ENCODE peak calls at places on chromosome 19, in seven cellular contexts. E is left ventricle myocardium inferior; B is pancreas; K is CD4-positive, CD25-positive, alpha-beta regulatory T cell; T is heart left ventricle; S is thoracic aorta; C is HCT116. G is an unnamed sample. For H3K4me1 and H3K9me3, the result is how much of the 10 kb centered on the place peaks cover.

GRCh38 chr19:5913739-5914357 is at the start of gene CAPS:
- DNase-seq in C (no peak), K (no peak), B (peak), T (no peak), S (no peak), E (peak), G (peak)

GRCh38 chr19:55516878-55517620 is 19.9 kb downstream of the SBK2 start:
- DNase-seq in S (peak), B (peak), T (peak), C (peak), K (peak), E (peak), G (peak)

GRCh38 chr19:40603071-40603718 is 2.0 kb downstream of the LTBP4 start:
- DNase-seq in C (no peak), B (no peak), T (no peak), S (no peak), E (no peak), K (no peak), G (no peak)

GRCh38 chr19:5314012-5314906 is 26.4 kb downstream of the PTPRS start:
- DNase-seq in T (no peak), B (no peak), K (no peak), S (no peak), C (no peak), E (no peak), G (no peak)

GRCh38 chr19:50357178-50358100 is 8.0 kb downstream of the NAPSA start:
- DNase-seq in K (peak), E (peak), S (peak), B (peak), T (peak), C (no peak), G (no peak)

GRCh38 chr19:39998511-39998910 is 1.7 kb downstream of the ZNF546 start:
- DNase-seq in C (no peak), K (no peak), B (no peak), E (no peak), T (no peak), S (no peak), G (no peak)

GRCh38 chr19:30896551-30896950 is 452.7 kb downstream of the TSHZ3 start:
- DNase-seq in B (no peak), C (no peak), T (no peak), K (no peak), E (no peak), S (no peak), G (no peak)

GRCh38 chr19:6233051-6233826 is 46.5 kb downstream of the MLLT1 start:
- DNase-seq in K (no peak), C (no peak), T (peak), B (peak), S (peak), E (peak), G (no peak)

GRCh38 chr19:4338441-4339350 is at the start of gene STAP2:
- DNase-seq in C (no peak), T (no peak), E (no peak), B (peak), S (no peak), K (no peak), G (no peak)

GRCh38 chr19:10981496-10981895 is 20.7 kb downstream of the SMARCA4 start:
- DNase-seq in C (no peak), E (no peak), B (no peak), T (no peak), S (no peak), K (no peak), G (no peak)

GRCh38 chr19:13172335-13173128 is 22.3 kb downstream of the IER2 start:
- DNase-seq in S (peak), E (peak), B (peak), C (no peak), K (peak), T (peak), G (no peak)

GRCh38 chr19:42370667-42371066 is 19.4 kb downstream of the CNFN start:
- DNase-seq in T (no peak), B (no peak), K (no peak), C (no peak), S (no peak), E (no peak), G (no peak)

GRCh38 chr19:46611791-46612190 is 10.7 kb downstream of the CALM3 start:
- DNase-seq in T (no peak), S (no peak), B (no peak), K (no peak), C (no peak), E (peak), G (no peak)

GRCh38 chr19:46648961-46649960 is 11.7 kb downstream of the DACT3 start:
- DNase-seq in S (no peak), C (no peak), B (no peak), T (no peak), E (no peak), K (no peak), G (no peak)

GRCh38 chr19:42313096-42313839 is at the start of gene TMEM145:
- DNase-seq in S (no peak), B (peak), E (no peak), T (no peak), C (no peak), K (no peak), G (no peak)

GRCh38 chr19:9914315-9915207 is 21.8 kb downstream of the OLFM2 start:
- DNase-seq in K (peak), E (peak), S (no peak), C (peak), T (peak), B (peak), G (no peak)

GRCh38 chr19:13014101-13014920 is 19.0 kb downstream of the NFIX start:
- DNase-seq in S (no peak), E (no peak), B (no peak), K (no peak), C (no peak), T (no peak), G (no peak)

GRCh38 chr19:49761625-49762311 is 1.3 kb downstream of the TSKS start:
- DNase-seq in S (no peak), E (peak), T (peak), C (no peak), K (no peak), B (no peak), G (no peak)

GRCh38 chr19:48807590-48808308 is 3.1 kb downstream of the BCAT2 start:
- DNase-seq in K (no peak), E (no peak), T (no peak), C (no peak), B (no peak), S (no peak), G (no peak)

GRCh38 chr19:13038306-13039210 is 43.3 kb downstream of the NFIX start:
- DNase-seq in B (no peak), S (no peak), C (no peak), K (no peak), T (no peak), E (no peak), G (no peak)

GRCh38 chr19:50384685-50385535 is 763 bp downstream of the POLD1 start:
- DNase-seq in S (no peak), E (no peak), C (no peak), B (peak), K (no peak), T (no peak), G (no peak)

GRCh38 chr19:7366701-7367420 is 18.1 kb downstream of the ARHGEF18 start:
- DNase-seq in B (no peak), T (no peak), K (no peak), E (no peak), S (no peak), C (peak), G (no peak)

GRCh38 chr19:4660181-4660791 is 9.9 kb downstream of the MYDGF start:
- DNase-seq in S (no peak), E (no peak), B (no peak), C (no peak), T (no peak), K (no peak), G (no peak)

GRCh38 chr19:4374451-4375163 is 25.7 kb downstream of the SH3GL1 start:
- DNase-seq in B (peak), C (peak), E (peak), S (peak), T (no peak), K (no peak), G (no peak)

GRCh38 chr19:10730932-10731331 is 13.1 kb downstream of the DNM2 start:
- DNase-seq in C (no peak), E (peak), K (no peak), B (no peak), T (no peak), S (no peak), G (no peak)

GRCh38 chr19:49689133-49690072 is at the start of gene ADM5:
- DNase-seq in B (peak), T (no peak), E (peak), K (no peak), S (no peak), C (no peak), G (no peak)

GRCh38 chr19:7970716-7971448 is 27.4 kb upstream of the TIMM44 start:
- DNase-seq in E (no peak), C (peak), S (no peak), T (no peak), B (peak), K (no peak), G (no peak)

GRCh38 chr19:51567583-51567982 is 3.5 kb upstream of the ZNF175 start:
- DNase-seq in T (no peak), C (no peak), S (no peak), E (no peak), K (no peak), B (no peak), G (no peak)

GRCh38 chr19:50046649-50047503 is 21.1 kb downstream of the ZNF473 start:
- DNase-seq in K (peak), C (peak), B (peak), T (no peak), S (peak), E (peak), G (no peak)

GRCh38 chr19:1267441-1268391 is 1.4 kb upstream of the CIRBP start:
- DNase-seq in K (no peak), T (peak), E (no peak), S (no peak), C (no peak), B (peak), G (no peak)
- H3K4me1 ChIP-seq in K (half or more), T (half or more), E (half or more), S (under half), C (under half), B (under half), G (half or more)

GRCh38 chr19:22831211-22831610 is 880 bp upstream of the ZNF723 start:
- DNase-seq in C (no peak), E (no peak), K (no peak), T (no peak), S (no peak), B (no peak), G (no peak)
- H3K9me3 ChIP-seq in C (under half), E (half or more), K (under half), T (under half), S (under half), B (under half), G (under half)

GRCh38 chr19:17542042-17542441 is 13.4 kb upstream of the COLGALT1 start:
- DNase-seq in E (no peak), C (no peak), S (no peak), B (no peak), T (no peak), K (no peak), G (no peak)
- H3K4me1 ChIP-seq in E (under half), C (under half), S (under half), B (under half), T (under half), K (under half), G (under half)

GRCh38 chr19:15895876-15896430 is 1.9 kb downstream of the CYP4F2 start:
- DNase-seq in S (no peak), K (no peak), T (no peak), C (no peak), E (no peak), B (no peak), G (no peak)
- H3K9me3 ChIP-seq in S (under half), K (under half), T (under half), C (under half), E (under half), B (under half), G (under half)

DNA sequence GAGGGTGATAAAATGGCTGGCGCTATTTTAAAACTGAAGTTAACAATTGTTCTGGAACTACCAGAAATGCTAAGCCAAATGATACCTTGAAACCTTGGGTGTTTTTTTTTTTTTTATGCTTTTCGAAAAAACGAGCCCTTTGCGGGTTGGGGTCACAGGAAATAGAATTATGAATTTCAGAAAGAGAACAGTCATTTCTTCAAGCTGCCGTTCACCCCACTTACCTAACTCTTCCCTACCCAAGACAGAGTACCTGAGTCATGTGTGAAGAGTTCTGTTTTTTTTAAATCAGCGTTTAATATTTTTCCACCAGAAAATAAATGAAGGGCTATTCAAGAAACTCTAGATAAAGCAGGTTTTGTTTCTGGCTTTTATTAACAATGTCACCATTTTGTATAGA is 35.3 kb downstream of the KLF2 start:
- DNase-seq in C (no peak), E (no peak), S (no peak), T (no peak), K (no peak), B (no peak), G (no peak)
- H3K4me1 ChIP-seq in C (under half), E (under half), S (under half), T (under half), K (half or more), B (under half), G (under half)

GRCh38 chr19:44332145-44332544 is 24.3 kb downstream of the ZNF112 start:
- DNase-seq in K (no peak), E (no peak), S (no peak), C (no peak), B (no peak), T (no peak), G (no peak)
- H3K9me3 ChIP-seq in K (under half), E (half or more), S (half or more), C (under half), B (under half), T (under half), G (under half)

DNA sequence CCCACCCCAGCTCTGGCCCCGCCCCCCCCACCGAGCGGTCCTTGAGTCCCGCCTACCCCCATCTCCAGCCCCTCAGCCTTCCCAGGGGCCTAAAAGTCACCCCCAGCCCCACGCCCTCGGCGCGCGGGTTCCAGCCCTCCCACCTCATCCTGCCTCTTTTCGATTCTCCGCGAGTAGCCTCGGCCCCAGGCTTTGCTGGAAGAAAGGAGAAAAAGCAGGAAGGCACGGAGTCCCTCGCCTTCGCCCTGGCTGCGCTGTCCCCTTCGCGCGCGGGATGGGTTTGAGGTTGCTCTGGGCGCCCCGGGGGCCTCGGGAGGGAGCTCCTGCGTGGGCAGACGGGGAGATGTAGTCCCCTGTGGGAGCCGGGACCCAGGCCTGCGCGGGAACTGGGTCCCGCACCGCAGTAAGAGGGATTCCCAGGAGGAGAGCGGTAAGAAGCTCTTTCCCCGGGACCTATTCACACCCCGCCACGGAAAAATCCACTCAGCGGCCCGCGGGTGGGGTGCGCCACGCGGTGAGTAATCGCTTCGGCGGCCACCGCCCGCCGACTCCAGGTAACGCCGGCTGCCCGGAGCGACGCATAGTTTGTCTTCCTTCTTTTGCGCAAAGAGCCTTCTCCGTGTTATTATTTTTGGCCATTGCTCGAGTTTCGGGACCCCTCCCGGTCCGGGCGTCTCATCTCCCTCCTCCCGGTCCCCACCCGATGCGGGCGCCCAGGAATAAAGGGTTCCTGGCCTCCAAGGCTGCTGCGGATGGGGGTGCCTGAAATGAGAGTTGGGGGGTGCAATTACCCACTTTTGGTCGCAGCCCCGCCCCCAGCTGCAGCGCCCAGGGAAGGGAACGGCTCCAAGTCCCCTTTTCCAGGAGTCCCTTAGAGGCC is 863 bp upstream of the CRLF1 start:
- DNase-seq in E (no peak), K (no peak), T (no peak), C (no peak), S (no peak), B (no peak), G (no peak)
- H3K4me1 ChIP-seq in E (half or more), K (under half), T (under half), C (under half), S (under half), B (under half), G (under half)

DNA sequence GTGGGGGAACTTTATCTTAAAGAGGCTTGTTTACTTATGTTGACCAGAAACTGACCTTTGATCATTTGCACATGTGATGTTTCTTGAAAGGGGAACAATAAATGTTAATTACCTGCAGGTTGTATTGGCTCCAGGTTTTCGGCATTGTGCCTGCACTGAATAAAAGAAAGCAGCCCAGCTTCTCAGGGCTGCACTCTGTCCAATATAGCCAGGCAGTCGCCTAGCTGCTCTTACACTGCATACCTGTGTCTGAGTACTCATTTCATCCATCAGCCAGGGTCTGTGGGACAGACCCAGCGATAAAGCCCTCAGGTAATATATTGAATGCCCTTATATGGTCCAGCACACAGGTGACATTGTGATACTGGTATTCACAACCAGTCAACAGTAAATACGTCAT is 8.9 kb upstream of the ZNF726 start:
- DNase-seq in K (no peak), B (no peak), S (no peak), T (no peak), E (no peak), C (no peak), G (no peak)
- H3K9me3 ChIP-seq in K (under half), B (under half), S (under half), T (under half), E (under half), C (under half), G (under half)

DNA sequence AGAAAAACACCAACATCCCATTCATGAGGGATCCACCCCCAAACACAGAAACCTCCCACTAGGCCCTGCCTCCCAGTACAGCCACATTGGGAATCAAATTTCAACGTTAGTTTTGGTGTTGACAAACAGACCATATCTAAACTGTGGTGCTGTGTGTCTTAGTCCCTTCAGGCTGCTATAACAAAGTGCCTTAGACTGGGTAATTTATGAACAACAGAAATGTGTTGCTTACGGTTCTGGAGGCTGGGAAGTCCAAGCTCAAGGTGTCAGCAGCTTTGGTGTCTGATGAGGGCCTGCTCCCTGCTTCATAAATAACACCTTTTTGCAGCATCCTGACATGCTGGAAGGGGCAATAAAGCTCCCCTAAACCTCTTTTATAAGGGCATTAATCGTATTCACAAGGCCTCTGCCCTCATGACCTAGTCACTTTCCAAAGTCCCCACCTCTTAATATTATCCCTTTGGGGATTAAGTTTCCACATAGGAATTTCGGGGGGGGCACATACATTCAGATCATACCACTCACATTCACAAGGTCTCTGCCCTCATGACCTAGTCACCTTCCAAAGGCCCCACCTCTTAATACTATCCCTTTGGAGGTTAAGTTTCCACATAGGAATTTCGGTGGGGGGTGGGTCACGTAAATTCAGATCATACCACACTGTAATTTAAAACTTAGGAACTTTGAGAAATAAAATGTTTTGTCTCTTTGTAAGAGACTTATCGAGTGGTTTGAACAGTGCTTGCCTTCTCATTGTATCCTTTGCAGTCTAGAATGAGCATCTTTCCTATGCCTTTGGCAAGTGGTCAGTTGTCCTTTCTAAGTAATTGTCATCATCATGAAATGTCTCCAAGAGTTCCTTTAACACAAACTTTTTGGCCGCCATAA is 27.6 kb downstream of the ZNF507 start:
- DNase-seq in S (no peak), B (no peak), C (no peak), E (no peak), T (no peak), K (no peak), G (no peak)
- H3K4me1 ChIP-seq in S (under half), B (under half), C (under half), E (under half), T (under half), K (under half), G (under half)

G was measured in keratinocyte.